ENCODE peak calls at places on chromosome 11, in nine cellular contexts. B is type B pancreatic cell, E is foreskin fibroblast, J is osteocyte, K is GM12865, X is left lung, F is astrocyte of the spinal cord, H is pancreas, C is kidney. G is an unnamed sample.

GRCh38 chr11:34928960-34929680 is 12.7 kb downstream of the PDHX start:
- DNase-seq in H (no peak), B (no peak), F (no peak), K (no peak), J (no peak), X (no peak), C (no peak), E (no peak), G (no peak)

GRCh38 chr11:27087425-27087824 is 46.8 kb downstream of the BBOX1 start:
- DNase-seq in J (no peak), F (peak; percentile 53), K (no peak), C (no peak), E (peak; percentile 20), B (no peak), H (no peak), X (no peak), G (no peak)

GRCh38 chr11:789951-790350 is at the start of gene CEND1:
- DNase-seq in J (peak; percentile 83), E (peak; percentile 88), B (no peak), C (no peak), H (no peak), K (peak; percentile 73), X (peak; percentile 78), F (peak; percentile 38), G (no peak)

GRCh38 chr11:72321381-72321996 is 77.5 kb upstream of the PHOX2A start:
- DNase-seq in K (no peak), B (no peak), C (no peak), E (peak; percentile 78), F (peak; percentile 40), X (no peak), J (no peak), H (no peak), G (no peak)

GRCh38 chr11:46112961-46113617 is 8.2 kb downstream of the PHF21A start:
- DNase-seq in F (peak; percentile 59), C (no peak), J (no peak), E (peak; percentile 60), X (no peak), H (no peak), K (peak; percentile 78), B (no peak), G (peak; percentile 30)

GRCh38 chr11:67178878-67179277 is 59.8 kb downstream of the KDM2A start:
- DNase-seq in C (no peak), J (no peak), B (no peak), X (no peak), E (no peak), F (no peak), H (no peak), K (no peak), G (no peak)

GRCh38 chr11:122170815-122171475 is 54.9 kb upstream of the BLID start:
- DNase-seq in E (peak; percentile 94), J (no peak), X (no peak), C (no peak), B (no peak), H (no peak), K (no peak), F (peak; percentile 87), G (no peak)

GRCh38 chr11:18384157-18384641 is 10.2 kb upstream of the LDHA start:
- DNase-seq in B (no peak), K (no peak), C (peak; percentile 82), J (peak; percentile 86), H (peak; percentile 58), X (no peak), F (peak; percentile 94), E (peak; percentile 94), G (peak; percentile 66)

GRCh38 chr11:64531906-64532312 is 59.1 kb upstream of the SLC22A12 start:
- DNase-seq in X (peak; percentile 58), H (peak; percentile 44), B (no peak), K (no peak), E (peak; percentile 4), C (peak; percentile 22), J (no peak), F (no peak), G (no peak)

GRCh38 chr11:6057452-6057851 is 26.9 kb upstream of the OR56A1 start:
- DNase-seq in B (no peak), X (no peak), C (no peak), K (no peak), F (no peak), J (no peak), E (no peak), H (no peak), G (no peak)

GRCh38 chr11:1531961-1532586 is 40.0 kb downstream of the DUSP8 start:
- DNase-seq in C (no peak), B (no peak), K (no peak), X (peak; percentile 73), F (peak; percentile 43), J (no peak), H (no peak), E (peak; percentile 92), G (no peak)

GRCh38 chr11:130477646-130478203 is 29.3 kb downstream of the ADAMTS15 start:
- DNase-seq in X (no peak), B (no peak), K (no peak), F (peak; percentile 39), C (no peak), E (peak; percentile 36), H (no peak), J (no peak), G (no peak)

GRCh38 chr11:20125927-20126326 is 34.3 kb downstream of the DBX1 start:
- DNase-seq in E (peak; percentile 65), K (no peak), J (no peak), C (no peak), F (peak; percentile 72), H (no peak), B (no peak), X (no peak), G (no peak)

GRCh38 chr11:63804259-63804658 is 9.0 kb upstream of the SPINDOC start:
- DNase-seq in B (no peak), H (no peak), J (no peak), F (no peak), C (no peak), X (no peak), K (no peak), E (peak; percentile 16), G (peak; percentile 56)

GRCh38 chr11:73034777-73035176 is 107.3 kb downstream of the FCHSD2 start:
- DNase-seq in H (no peak), F (no peak), B (no peak), J (no peak), X (no peak), C (no peak), E (no peak), K (no peak), G (no peak)

GRCh38 chr11:120334894-120335462 is 1.2 kb upstream of the ARHGEF12 start:
- DNase-seq in X (no peak), H (no peak), F (peak; percentile 90), E (peak; percentile 91), J (no peak), C (no peak), B (no peak), K (peak; percentile 85), G (peak; percentile 62)

GRCh38 chr11:20337526-20338154 is 25.9 kb upstream of the HTATIP2 start:
- DNase-seq in H (no peak), J (no peak), B (no peak), K (peak; percentile 36), E (peak; percentile 24), C (no peak), F (peak; percentile 29), X (no peak), G (peak; percentile 16)

GRCh38 chr11:122215244-122215992 is 99.4 kb upstream of the BLID start:
- DNase-seq in F (peak; percentile 84), E (peak; percentile 97), X (peak; percentile 88), J (peak; percentile 86), H (peak; percentile 89), B (peak; percentile 76), C (peak; percentile 91), K (peak; percentile 60), G (peak; percentile 58)

GRCh38 chr11:335779-336665 is 15.4 kb upstream of the IFITM3 start:
- DNase-seq in E (peak; percentile 30), C (peak; percentile 90), J (no peak), K (no peak), F (peak; percentile 55), B (no peak), X (no peak), H (no peak), G (no peak)

GRCh38 chr11:8786933-8787332 is 104.3 kb downstream of the RPL27A start:
- DNase-seq in H (no peak), F (no peak), C (no peak), J (no peak), X (no peak), E (peak; percentile 40), B (no peak), K (no peak), G (no peak)

GRCh38 chr11:9263840-9264380 is 1.2 kb downstream of the DENND5A start:
- DNase-seq in F (no peak), E (peak; percentile 37), J (no peak), C (no peak), B (no peak), K (peak; percentile 89), H (no peak), X (no peak), G (no peak)

GRCh38 chr11:67312187-67313021 is 9.1 kb downstream of the SSH3 start:
- DNase-seq in K (no peak), H (no peak), J (no peak), C (peak; percentile 73), E (no peak), B (no peak), X (peak; percentile 81), F (no peak), G (peak; percentile 87)

DNA sequence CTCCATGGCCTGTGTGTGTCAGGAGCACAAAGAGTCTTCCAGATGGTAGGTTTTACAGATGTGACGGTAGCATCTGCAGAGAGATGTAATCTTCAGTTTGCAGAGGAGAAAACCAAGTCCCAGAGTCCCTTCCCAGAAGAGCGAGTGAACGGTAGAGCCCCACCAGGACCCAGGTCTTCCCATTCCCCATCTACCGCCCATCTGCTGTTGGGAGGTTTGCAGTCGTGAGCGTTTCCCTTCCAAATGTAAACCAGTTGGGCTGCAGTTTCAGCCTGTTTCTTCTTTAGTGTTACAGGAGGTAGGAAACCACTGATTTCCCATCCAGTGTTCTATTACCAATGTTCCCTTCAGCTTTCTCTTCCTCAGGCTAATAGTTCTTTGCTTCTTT is 24.0 kb downstream of the PANX1 start:
- DNase-seq in H (no peak), F (no peak), C (no peak), X (no peak), J (no peak), E (peak; percentile 27), B (no peak), K (no peak), G (no peak)
- TF ChIP-seq CTCF in H (no peak), F (no peak), C (no peak), X (no peak), J (no peak), E (no peak), B (no peak), K (no peak), G (no peak)

GRCh38 chr11:7299393-7299792 is 47.7 kb downstream of the SYT9 start:
- DNase-seq in X (no peak), J (no peak), H (no peak), K (no peak), F (no peak), B (no peak), C (no peak), E (no peak), G (no peak)
- TF ChIP-seq CTCF in X (no peak), J (no peak), H (no peak), K (no peak), F (no peak), B (no peak), C (no peak), E (no peak), G (no peak)

GRCh38 chr11:90341986-90342385 is 119.1 kb upstream of the CHORDC1 start:
- DNase-seq in B (no peak), C (no peak), J (no peak), K (no peak), E (no peak), X (no peak), F (no peak), H (no peak), G (no peak)
- TF ChIP-seq CTCF in B (peak; percentile 43), C (no peak), J (no peak), K (no peak), E (no peak), X (no peak), F (no peak), H (no peak), G (no peak)

GRCh38 chr11:102891736-102892135 is 17.0 kb upstream of the MMP12 start:
- DNase-seq in H (no peak), B (no peak), C (no peak), J (no peak), E (no peak), F (no peak), X (no peak), K (no peak), G (no peak)
- TF ChIP-seq CTCF in H (no peak), B (no peak), C (no peak), J (no peak), E (no peak), F (no peak), X (no peak), K (no peak), G (no peak)

G was measured in Calu3.